ENCODE peak calls at places on chromosomes 16 and 17, in ten cellular contexts. B is mesendoderm, M is A549, K is OCI-LY7, U is tibial artery, F is breast epithelium, S is hepatocyte, H is upper lobe of left lung, J is colonic mucosa, D is astrocyte. Y is an unnamed sample. For H3K4me1, the result is how much of the 10 kb centered on the place peaks cover.

GRCh38 chr17:81553616-81554181 is 1.5 kb upstream of the FAAP100 start:
- DNase-seq in B (no peak), M (peak), K (no peak), U (no peak), F (no peak), S (peak), H (peak), J (peak), D (peak), Y (no peak)

GRCh38 chr16:5216681-5217080 is 119.1 kb upstream of the EEF2KMT start:
- DNase-seq in B (no peak), M (no peak), K (no peak), U (no peak), F (no peak), S (no peak), H (no peak), J (no peak), D (no peak), Y (no peak)

GRCh38 chr16:69443809-69444611 is 19.6 kb downstream of the CYB5B start:
- DNase-seq in B (no peak), M (no peak), K (no peak), U (no peak), F (no peak), S (no peak), H (no peak), J (peak), D (peak), Y (no peak)

GRCh38 chr16:67804853-67805542 is 1.4 kb downstream of the RANBP10 start:
- DNase-seq in B (no peak), M (no peak), K (no peak), U (no peak), F (no peak), S (peak), H (no peak), J (no peak), D (no peak), Y (no peak)

GRCh38 chr16:27406729-27407128 is 4.8 kb downstream of the IL21R start:
- DNase-seq in B (no peak), M (no peak), K (no peak), U (no peak), F (no peak), S (no peak), H (no peak), J (no peak), D (no peak), Y (no peak)

GRCh38 chr16:67801889-67802288 is 4.5 kb downstream of the RANBP10 start:
- DNase-seq in B (no peak), M (no peak), K (peak), U (no peak), F (no peak), S (no peak), H (no peak), J (no peak), D (no peak), Y (no peak)

GRCh38 chr16:86044241-86044671 is 145.3 kb downstream of the IRF8 start:
- DNase-seq in B (peak), M (peak), K (peak), U (peak), F (no peak), S (peak), H (peak), J (no peak), D (peak), Y (no peak)

GRCh38 chr17:45722161-45722560 is 62.0 kb upstream of the CRHR1 start:
- DNase-seq in B (peak), M (peak), K (no peak), U (no peak), F (no peak), S (peak), H (no peak), J (no peak), D (no peak), Y (no peak)

GRCh38 chr16:53805747-53806146 is 101.8 kb downstream of the FTO start:
- DNase-seq in B (no peak), M (no peak), K (no peak), U (no peak), F (no peak), S (no peak), H (no peak), J (no peak), D (no peak), Y (no peak)

GRCh38 chr17:82315703-82316358 is 1.6 kb downstream of the CD7 start:
- DNase-seq in B (peak), M (no peak), K (no peak), U (no peak), F (no peak), S (no peak), H (peak), J (no peak), D (no peak), Y (peak)

GRCh38 chr17:63916566-63917185 is 2.0 kb downstream of the GH1 start:
- DNase-seq in B (no peak), M (no peak), K (no peak), U (no peak), F (no peak), S (no peak), H (no peak), J (no peak), D (no peak), Y (no peak)

GRCh38 chr17:66755101-66755943 is 79.6 kb upstream of the CACNG5 start:
- DNase-seq in B (no peak), M (no peak), K (no peak), U (no peak), F (no peak), S (no peak), H (no peak), J (no peak), D (no peak), Y (no peak)

GRCh38 chr17:29133146-29133713 is 47.0 kb downstream of the MYO18A start:
- DNase-seq in B (peak), M (peak), K (no peak), U (peak), F (no peak), S (no peak), H (no peak), J (no peak), D (peak), Y (no peak)

GRCh38 chr16:31213342-31213741 is 577 bp upstream of the TRIM72 start:
- DNase-seq in B (no peak), M (no peak), K (no peak), U (no peak), F (no peak), S (no peak), H (no peak), J (no peak), D (no peak), Y (no peak)

GRCh38 chr16:31216116-31216469 is 842 bp downstream of the PYDC1 start:
- DNase-seq in B (no peak), M (no peak), K (no peak), U (no peak), F (no peak), S (no peak), H (no peak), J (no peak), D (no peak), Y (no peak)

GRCh38 chr16:31213877-31214704 is at the start of gene TRIM72:
- DNase-seq in B (no peak), M (no peak), K (no peak), U (no peak), F (no peak), S (no peak), H (no peak), J (no peak), D (no peak), Y (no peak)

GRCh38 chr16:31215287-31216115 is 1.4 kb downstream of the PYDC1 start:
- DNase-seq in B (peak), M (peak), K (no peak), U (peak), F (no peak), S (peak), H (peak), J (peak), D (peak), Y (peak)

DNA sequence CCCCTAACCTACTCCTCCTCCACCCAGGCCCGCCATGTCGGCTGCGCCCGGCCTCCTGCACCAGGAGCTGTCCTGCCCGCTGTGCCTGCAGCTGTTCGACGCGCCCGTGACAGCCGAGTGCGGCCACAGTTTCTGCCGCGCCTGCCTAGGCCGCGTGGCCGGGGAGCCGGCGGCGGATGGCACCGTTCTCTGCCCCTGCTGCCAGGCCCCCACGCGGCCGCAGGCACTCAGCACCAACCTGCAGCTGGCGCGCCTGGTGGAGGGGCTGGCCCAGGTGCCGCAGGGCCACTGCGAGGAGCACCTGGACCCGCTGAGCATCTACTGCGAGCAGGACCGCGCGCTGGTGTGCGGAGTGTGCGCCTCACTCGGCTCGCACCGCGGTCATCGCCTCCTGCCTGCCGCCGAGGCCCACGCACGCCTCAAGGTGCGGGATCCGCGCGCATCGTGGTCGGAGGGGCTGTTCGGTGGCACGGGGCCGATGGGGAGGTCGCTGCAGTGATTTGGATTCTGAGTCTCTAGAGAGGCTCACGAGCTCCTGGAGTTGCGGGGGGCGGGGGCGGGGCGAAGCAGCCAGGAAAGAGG is 877 bp downstream of the TRIM72 start:
- DNase-seq in B (no peak), M (no peak), K (no peak), U (no peak), F (no peak), S (no peak), H (peak), J (no peak), D (no peak), Y (no peak)
- H3K4me3 ChIP-seq in B (peak), M (peak), K (no peak), U (peak), F (peak), S (peak), H (peak), J (peak), D (peak), Y (no peak)

GRCh38 chr16:85003723-85004586 is 7.4 kb downstream of the ZDHHC7 start:
- DNase-seq in B (no peak), M (no peak), K (no peak), U (no peak), F (no peak), S (no peak), H (no peak), J (no peak), D (no peak), Y (no peak)
- H3K4me1 ChIP-seq in B (under half), M (half or more), K (under half), U (half or more), F (under half), S (half or more), H (half or more), J (under half), D (half or more), Y (under half)

GRCh38 chr16:87823146-87823929 is 46.0 kb downstream of the SLC7A5 start:
- DNase-seq in B (no peak), M (no peak), K (no peak), U (no peak), F (no peak), S (no peak), H (peak), J (no peak), D (no peak), Y (no peak)

GRCh38 chr16:87822571-87822970 is 46.7 kb downstream of the SLC7A5 start:
- DNase-seq in B (peak), M (no peak), K (no peak), U (no peak), F (no peak), S (no peak), H (peak), J (no peak), D (no peak), Y (no peak)

GRCh38 chr16:87819983-87820382 is 49.3 kb downstream of the SLC7A5 start:
- DNase-seq in B (no peak), M (no peak), K (no peak), U (no peak), F (no peak), S (no peak), H (peak), J (no peak), D (no peak), Y (no peak)

GRCh38 chr16:87822002-87822390 is 47.3 kb downstream of the SLC7A5 start:
- DNase-seq in B (no peak), M (no peak), K (no peak), U (no peak), F (no peak), S (no peak), H (no peak), J (no peak), D (no peak), Y (no peak)

DNA sequence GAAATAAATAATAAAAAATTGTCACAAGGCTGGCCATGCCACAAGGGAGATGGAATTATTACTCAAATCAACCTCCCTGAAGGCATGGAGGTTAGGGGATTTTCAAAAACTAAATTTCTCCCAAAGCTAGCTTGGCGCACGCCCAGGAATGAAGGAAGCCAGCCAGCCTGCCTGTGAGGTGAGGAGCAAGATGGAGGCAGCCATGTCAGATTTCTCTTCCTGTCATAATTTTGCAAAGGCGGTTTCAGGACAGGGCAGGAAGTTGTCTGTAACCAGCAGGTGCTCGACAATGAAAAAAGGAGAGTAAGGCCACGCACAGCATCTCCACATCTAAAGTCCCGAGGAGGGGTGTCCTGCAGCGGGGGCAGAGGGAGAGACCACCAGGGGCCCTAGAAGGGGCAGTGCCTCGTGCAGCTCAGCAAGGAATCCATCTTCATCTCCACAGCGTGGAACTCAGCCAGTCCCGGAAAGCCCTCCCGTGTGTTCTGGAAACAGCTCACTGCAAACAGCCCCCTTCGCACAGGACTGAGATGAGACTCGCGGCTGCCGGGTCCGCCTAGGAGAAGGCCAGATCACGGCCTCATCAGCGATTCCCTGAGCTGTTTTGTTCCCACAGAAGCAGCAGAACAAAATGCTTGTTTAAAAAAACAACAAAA is 47.8 kb downstream of the SLC7A5 start:
- DNase-seq in B (no peak), M (no peak), K (peak), U (no peak), F (no peak), S (no peak), H (peak), J (no peak), D (no peak), Y (no peak)
- H3K27ac ChIP-seq in B (no peak), M (peak), K (peak), U (no peak), F (no peak), S (peak), H (no peak), J (no peak), D (no peak), Y (no peak)

GRCh38 chr17:1186923-1187771 is 7.4 kb upstream of the ABR start:
- DNase-seq in B (peak), M (peak), K (peak), U (peak), F (peak), S (peak), H (peak), J (peak), D (peak), Y (peak)

GRCh38 chr17:1182831-1183578 is 3.2 kb upstream of the ABR start:
- DNase-seq in B (no peak), M (no peak), K (no peak), U (no peak), F (no peak), S (no peak), H (no peak), J (no peak), D (no peak), Y (no peak)

GRCh38 chr17:1181769-1182137 is 2.0 kb upstream of the ABR start:
- DNase-seq in B (no peak), M (no peak), K (peak), U (no peak), F (no peak), S (no peak), H (no peak), J (no peak), D (no peak), Y (no peak)

GRCh38 chr17:1188812-1189211 is 9.0 kb upstream of the ABR start:
- DNase-seq in B (no peak), M (no peak), K (peak), U (peak), F (peak), S (no peak), H (no peak), J (peak), D (peak), Y (peak)

GRCh38 chr17:1186214-1186820 is 6.5 kb upstream of the ABR start:
- DNase-seq in B (no peak), M (no peak), K (no peak), U (peak), F (no peak), S (no peak), H (no peak), J (no peak), D (peak), Y (no peak)
- H3K4me3 ChIP-seq in B (no peak), M (no peak), K (no peak), U (peak), F (no peak), S (no peak), H (peak), J (no peak), D (no peak), Y (no peak)

GRCh38 chr16:66521227-66521626 is 28.7 kb downstream of the TK2 start:
- DNase-seq in B (no peak), M (no peak), K (no peak), U (no peak), F (no peak), S (no peak), H (no peak), J (no peak), D (no peak), Y (no peak)

GRCh38 chr16:66524601-66525164 is 25.2 kb downstream of the TK2 start:
- DNase-seq in B (no peak), M (no peak), K (peak), U (no peak), F (no peak), S (no peak), H (no peak), J (peak), D (no peak), Y (no peak)

GRCh38 chr16:66521951-66522771 is 27.8 kb downstream of the TK2 start:
- DNase-seq in B (no peak), M (no peak), K (peak), U (no peak), F (no peak), S (peak), H (no peak), J (peak), D (peak), Y (no peak)

GRCh38 chr16:66523861-66524354 is 26.0 kb downstream of the TK2 start:
- DNase-seq in B (no peak), M (no peak), K (peak), U (no peak), F (no peak), S (no peak), H (no peak), J (no peak), D (no peak), Y (no peak)

GRCh38 chr16:66522816-66523590 is 26.9 kb downstream of the TK2 start:
- DNase-seq in B (no peak), M (no peak), K (no peak), U (no peak), F (no peak), S (no peak), H (no peak), J (no peak), D (no peak), Y (no peak)
- H3K4me1 ChIP-seq in B (under half), M (under half), K (half or more), U (under half), F (under half), S (under half), H (half or more), J (under half), D (under half), Y (under half)

DNA sequence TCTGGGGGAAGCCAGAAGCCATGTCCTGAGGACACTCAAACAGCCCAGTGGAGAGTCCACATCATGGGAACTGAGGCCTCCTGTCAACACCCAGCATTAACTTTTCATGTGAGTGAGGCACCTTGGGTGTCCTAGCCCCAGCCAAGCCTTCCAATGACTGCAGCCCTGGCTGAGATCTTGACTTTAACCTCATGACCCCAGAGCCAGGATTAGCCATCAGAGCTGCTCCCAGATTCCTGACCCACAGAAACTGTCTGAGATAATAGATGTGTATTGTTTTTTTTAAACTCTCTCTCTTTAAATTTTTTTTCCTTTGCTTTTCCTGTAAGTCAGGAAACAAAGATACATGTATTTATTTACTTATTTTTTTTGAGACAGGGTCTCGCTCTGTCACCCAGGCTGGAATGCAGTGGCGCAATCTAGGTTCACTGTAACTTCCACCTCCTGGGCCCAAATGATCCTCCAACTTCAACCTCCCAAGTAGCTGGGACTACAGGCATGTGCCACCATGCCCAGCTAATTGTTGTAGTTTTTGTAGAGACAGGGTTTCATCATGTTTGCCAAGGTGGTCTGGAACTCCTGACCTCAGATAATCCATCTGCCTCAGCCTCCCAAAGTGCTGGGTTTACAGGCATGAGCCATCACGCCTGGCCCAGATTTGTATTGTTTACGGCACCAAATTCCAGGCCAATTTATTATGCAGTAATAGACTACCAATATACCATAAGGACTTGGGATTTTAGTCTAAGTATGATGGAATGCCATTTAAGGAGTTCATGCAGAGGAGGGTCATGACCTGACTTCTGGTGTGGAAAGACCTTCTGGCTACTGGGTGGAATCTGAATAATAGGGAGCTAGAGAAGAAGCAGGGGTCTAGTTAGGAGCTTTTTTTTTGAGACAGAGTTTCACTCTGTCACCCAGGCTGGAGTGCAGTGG is 14.0 kb upstream of the TMEM94 start:
- DNase-seq in B (no peak), M (no peak), K (no peak), U (no peak), F (no peak), S (no peak), H (no peak), J (no peak), D (no peak), Y (no peak)
- H3K27ac ChIP-seq in B (no peak), M (peak), K (no peak), U (peak), F (peak), S (no peak), H (peak), J (no peak), D (no peak), Y (no peak)

GRCh38 chr17:50289268-50289667 is 15.0 kb downstream of the TMEM92 start:
- DNase-seq in B (no peak), M (no peak), K (no peak), U (peak), F (no peak), S (no peak), H (no peak), J (no peak), D (no peak), Y (no peak)

GRCh38 chr17:50292465-50292864 is 18.2 kb downstream of the TMEM92 start:
- DNase-seq in B (no peak), M (no peak), K (no peak), U (no peak), F (no peak), S (no peak), H (no peak), J (no peak), D (no peak), Y (no peak)

GRCh38 chr17:50290074-50290702 is 15.9 kb downstream of the TMEM92 start:
- DNase-seq in B (peak), M (peak), K (no peak), U (peak), F (peak), S (peak), H (no peak), J (peak), D (peak), Y (no peak)

GRCh38 chr17:50285941-50286340 is 11.7 kb downstream of the TMEM92 start:
- DNase-seq in B (no peak), M (no peak), K (no peak), U (no peak), F (no peak), S (no peak), H (no peak), J (no peak), D (no peak), Y (no peak)

GRCh38 chr17:50288306-50288705 is 14.0 kb downstream of the TMEM92 start:
- DNase-seq in B (no peak), M (no peak), K (no peak), U (no peak), F (no peak), S (no peak), H (no peak), J (no peak), D (no peak), Y (no peak)
- H3K4me3 ChIP-seq in B (no peak), M (no peak), K (no peak), U (peak), F (no peak), S (no peak), H (no peak), J (no peak), D (peak), Y (no peak)